ENCODE peak calls at places on chromosomes 13 and 19, in nine cellular contexts. L is DMS 273 treated with DMSO at 0.1 percent for 48 hours, E is endothelial cell, O is T-helper 2 cell, V is NCI-H1092 treated with DMSO at 0.1 percent for 48 hours, N is fibroblast of the conjunctiva, I is neuronal stem cell, B is Calu3, Q is MCF 10A. Y is an unnamed sample.

GRCh38 chr13:53090507-53090906 is 61.9 kb downstream of the OLFM4 start:
- DNase-seq in L (no peak), E (no peak), O (no peak), V (no peak), N (no peak), I (no peak), B (no peak), Q (no peak), Y (no peak)

GRCh38 chr13:90686438-90686837 is 661.0 kb upstream of the MIR17HG start:
- DNase-seq in L (no peak), E (no peak), O (no peak), V (no peak), N (peak; percentile 30), I (no peak), B (no peak), Q (peak; percentile 61), Y (no peak)

GRCh38 chr13:29946093-29946492 is 95.7 kb upstream of the UBL3 start:
- DNase-seq in L (no peak), E (no peak), O (no peak), V (no peak), N (no peak), I (no peak), B (no peak), Q (no peak), Y (no peak)

GRCh38 chr13:110683203-110683883 is 22.6 kb downstream of the CARS2 start:
- DNase-seq in L (no peak), E (no peak), O (no peak), V (peak; percentile 20), N (no peak), I (no peak), B (no peak), Q (peak; percentile 51), Y (no peak)

GRCh38 chr19:932647-933552 is 7.1 kb downstream of the ARID3A start:
- DNase-seq in L (peak; percentile 30), E (peak; percentile 63), O (no peak), V (no peak), N (peak; percentile 80), I (no peak), B (peak; percentile 31), Q (peak; percentile 77), Y (no peak)

GRCh38 chr19:5186293-5187050 is 154.1 kb downstream of the PTPRS start:
- DNase-seq in L (no peak), E (no peak), O (no peak), V (no peak), N (peak; percentile 41), I (no peak), B (no peak), Q (peak; percentile 31), Y (no peak)

GRCh38 chr13:93517658-93518057 is 291.1 kb downstream of the GPC6 start:
- DNase-seq in L (no peak), E (no peak), O (no peak), V (no peak), N (no peak), I (no peak), B (no peak), Q (no peak), Y (no peak)

GRCh38 chr13:99150575-99151370 is 49.9 kb upstream of the UBAC2 start:
- DNase-seq in L (no peak), E (no peak), O (no peak), V (no peak), N (peak; percentile 17), I (no peak), B (no peak), Q (peak; percentile 98), Y (no peak)

GRCh38 chr19:12995596-12996541 is 594 bp downstream of the NFIX start:
- DNase-seq in L (no peak), E (no peak), O (no peak), V (no peak), N (no peak), I (no peak), B (no peak), Q (no peak), Y (no peak)

GRCh38 chr19:48490980-48491792 is 20.4 kb downstream of the LMTK3 start:
- DNase-seq in L (no peak), E (no peak), O (peak; percentile 54), V (no peak), N (no peak), I (no peak), B (peak; percentile 41), Q (peak; percentile 54), Y (peak; percentile 54)

GRCh38 chr19:11496391-11497163 is 9.1 kb downstream of the ZNF653 start:
- DNase-seq in L (peak; percentile 48), E (peak; percentile 81), O (peak; percentile 54), V (peak; percentile 32), N (peak; percentile 75), I (peak; percentile 56), B (peak; percentile 59), Q (peak; percentile 93), Y (peak; percentile 54)

GRCh38 chr19:1133471-1133929 is 29.7 kb downstream of the GPX4 start:
- DNase-seq in L (no peak), E (no peak), O (peak; percentile 59), V (no peak), N (no peak), I (no peak), B (no peak), Q (no peak), Y (peak; percentile 72)

GRCh38 chr19:47176627-47177090 is 46.0 kb downstream of the SAE1 start:
- DNase-seq in L (no peak), E (no peak), O (no peak), V (no peak), N (peak; percentile 39), I (no peak), B (no peak), Q (peak; percentile 91), Y (peak; percentile 31)

GRCh38 chr13:50208826-50209335 is 193.6 kb downstream of the KCNRG start:
- DNase-seq in L (no peak), E (peak; percentile 38), O (no peak), V (no peak), N (peak; percentile 74), I (no peak), B (peak; percentile 11), Q (peak; percentile 57), Y (no peak)

GRCh38 chr13:113581871-113582270 is 2.7 kb upstream of the TFDP1 start:
- DNase-seq in L (no peak), E (no peak), O (no peak), V (no peak), N (no peak), I (no peak), B (no peak), Q (no peak), Y (no peak)

GRCh38 chr19:10270180-10270615 is 722 bp upstream of the ICAM1 start:
- DNase-seq in L (no peak), E (no peak), O (peak; percentile 51), V (no peak), N (no peak), I (no peak), B (no peak), Q (peak; percentile 25), Y (peak; percentile 48)

GRCh38 chr19:49333426-49334288 is 1.5 kb upstream of the CD37 start:
- DNase-seq in L (no peak), E (no peak), O (peak; percentile 64), V (no peak), N (no peak), I (no peak), B (no peak), Q (peak; percentile 22), Y (peak; percentile 57)

GRCh38 chr13:59837101-59837500 is 326.6 kb downstream of the DIAPH3 start:
- DNase-seq in L (no peak), E (no peak), O (no peak), V (no peak), N (no peak), I (no peak), B (no peak), Q (no peak), Y (no peak)

GRCh38 chr13:30844548-30845296 is 61.3 kb upstream of the MEDAG start:
- DNase-seq in L (no peak), E (no peak), O (no peak), V (no peak), N (no peak), I (no peak), B (no peak), Q (no peak), Y (no peak)

GRCh38 chr19:34366670-34367423 is 1.9 kb downstream of the GPI start:
- DNase-seq in L (no peak), E (no peak), O (no peak), V (no peak), N (peak; percentile 36), I (no peak), B (no peak), Q (peak; percentile 72), Y (no peak)

GRCh38 chr13:103224804-103225203 is 158.6 kb upstream of the SLC10A2 start:
- DNase-seq in L (no peak), E (no peak), O (no peak), V (no peak), N (no peak), I (no peak), B (no peak), Q (no peak), Y (no peak)

GRCh38 chr13:63516124-63516523 is 2100.5 kb upstream of the PCDH20 start:
- DNase-seq in L (no peak), E (no peak), O (no peak), V (no peak), N (no peak), I (no peak), B (no peak), Q (no peak), Y (no peak)

GRCh38 chr13:101390461-101390860 is 25.8 kb downstream of the NALCN start:
- DNase-seq in L (no peak), E (no peak), O (no peak), V (no peak), N (no peak), I (no peak), B (no peak), Q (no peak), Y (no peak)

GRCh38 chr13:71864094-71864980 is 2.7 kb downstream of the DACH1 start:
- DNase-seq in L (peak; percentile 39), E (peak; percentile 52), O (no peak), V (peak; percentile 90), N (no peak), I (no peak), B (peak; percentile 0), Q (no peak), Y (no peak)

GRCh38 chr19:44726465-44726864 is 22.0 kb upstream of the BCL3 start:
- DNase-seq in L (no peak), E (no peak), O (no peak), V (no peak), N (no peak), I (no peak), B (no peak), Q (no peak), Y (no peak)

GRCh38 chr13:41802684-41803554 is 158.0 kb downstream of the VWA8 start:
- DNase-seq in L (no peak), E (no peak), O (no peak), V (no peak), N (no peak), I (no peak), B (no peak), Q (peak; percentile 64), Y (no peak)

GRCh38 chr19:43532571-43532961 is 422 bp upstream of the ZNF575 start:
- DNase-seq in L (no peak), E (peak; percentile 22), O (no peak), V (peak; percentile 61), N (no peak), I (no peak), B (peak; percentile 65), Q (peak; percentile 85), Y (no peak)

GRCh38 chr13:33547035-33547434 is 261.5 kb upstream of the STARD13 start:
- DNase-seq in L (no peak), E (no peak), O (no peak), V (no peak), N (no peak), I (no peak), B (no peak), Q (peak; percentile 14), Y (no peak)

GRCh38 chr13:74136089-74136658 is 2.0 kb upstream of the KLF12 start:
- DNase-seq in L (no peak), E (peak; percentile 40), O (peak; percentile 18), V (peak; percentile 86), N (no peak), I (no peak), B (no peak), Q (peak; percentile 27), Y (peak; percentile 19)

GRCh38 chr13:20425819-20426219 is 99.8 kb downstream of the CRYL1 start:
- DNase-seq in L (no peak), E (no peak), O (no peak), V (no peak), N (no peak), I (no peak), B (no peak), Q (no peak), Y (no peak)

GRCh38 chr19:43966079-43966694 is 15.2 kb downstream of the ZNF221 start:
- DNase-seq in L (no peak), E (no peak), O (no peak), V (no peak), N (no peak), I (no peak), B (no peak), Q (no peak), Y (no peak)